ENCODE peak calls at places on chromosome 17, in eight cellular contexts. W is iris pigment epithelial cell; R is NCI-H146; Z is NCI-H748 treated with DMSO at 0.1 percent for 48 hours; S is AG09309; J is C1 segment of cervical spinal cord; B is hypothalamus; H is effector memory CD8-positive, alpha-beta T cell. I is an unnamed sample.

GRCh38 chr17:8705427-8705826 is 39.2 kb downstream of the CCDC42 start:
- DNase-seq in B (no peak), Z (no peak), W (no peak), R (no peak), S (no peak), J (no peak), H (no peak), I (no peak)

GRCh38 chr17:3030096-3030495 is 33.3 kb downstream of the OR1D5 start:
- DNase-seq in S (no peak), B (no peak), W (peak), R (no peak), J (no peak), Z (no peak), H (no peak), I (no peak)

GRCh38 chr17:44602390-44602789 is 45.1 kb downstream of the FZD2 start:
- DNase-seq in B (no peak), W (no peak), H (no peak), S (no peak), R (peak), J (no peak), Z (no peak), I (no peak)

GRCh38 chr17:17124341-17124740 is 81.8 kb downstream of the PLD6 start:
- DNase-seq in W (no peak), H (no peak), R (no peak), B (no peak), J (no peak), Z (no peak), S (no peak), I (no peak)

GRCh38 chr17:18988546-18989173 is 15.9 kb downstream of the FAM83G start:
- DNase-seq in B (no peak), Z (no peak), R (no peak), W (no peak), S (no peak), H (no peak), J (no peak), I (no peak)

GRCh38 chr17:16215965-16216316 is 607 bp upstream of the NCOR1 start:
- DNase-seq in J (peak), Z (no peak), W (peak), R (peak), H (peak), S (no peak), B (no peak), I (no peak)

GRCh38 chr17:21381076-21381706 is 5.0 kb downstream of the KCNJ12 start:
- DNase-seq in Z (no peak), W (no peak), J (no peak), R (no peak), H (no peak), S (no peak), B (no peak), I (no peak)

GRCh38 chr17:34424814-34425490 is 61.9 kb upstream of the CCL1 start:
- DNase-seq in H (no peak), R (no peak), B (no peak), J (no peak), Z (no peak), S (no peak), W (no peak), I (peak)

GRCh38 chr17:79552824-79553223 is 58.0 kb downstream of the RBFOX3 start:
- DNase-seq in Z (no peak), W (no peak), J (no peak), S (no peak), H (no peak), B (no peak), R (no peak), I (no peak)

GRCh38 chr17:82031303-82031884 is at the start of gene RAC3:
- DNase-seq in H (no peak), B (no peak), J (no peak), W (peak), R (peak), Z (peak), S (no peak), I (no peak)

GRCh38 chr17:2694381-2695242 is 17.0 kb downstream of the CLUH start:
- DNase-seq in J (no peak), R (no peak), H (no peak), B (no peak), S (no peak), Z (no peak), W (no peak), I (no peak)

GRCh38 chr17:64781013-64781392 is 118.9 kb upstream of the SMURF2 start:
- DNase-seq in J (no peak), H (no peak), S (no peak), R (no peak), B (no peak), Z (no peak), W (no peak), I (no peak)

GRCh38 chr17:69538795-69539194 is 124.3 kb downstream of the MAP2K6 start:
- DNase-seq in S (no peak), R (no peak), B (no peak), W (no peak), J (no peak), Z (no peak), H (no peak), I (no peak)

GRCh38 chr17:78276098-78276497 is 44.7 kb downstream of the TMEM235 start:
- DNase-seq in R (no peak), B (no peak), W (no peak), S (no peak), J (no peak), Z (no peak), H (no peak), I (no peak)

GRCh38 chr17:43528319-43528987 is 17.7 kb downstream of the ETV4 start:
- DNase-seq in J (peak), H (no peak), B (no peak), Z (no peak), R (no peak), W (peak), S (no peak), I (no peak)

GRCh38 chr17:19345486-19346350 is 16.8 kb downstream of the B9D1 start:
- DNase-seq in W (no peak), R (no peak), S (no peak), H (no peak), J (no peak), B (no peak), Z (no peak), I (no peak)

GRCh38 chr17:17303847-17304490 is 796 bp downstream of the NT5M start:
- DNase-seq in R (no peak), W (no peak), B (no peak), J (no peak), S (no peak), H (no peak), Z (no peak), I (no peak)